ENCODE peak calls at places on chromosome 11, in six cellular contexts. A is type B pancreatic cell, X is mammary epithelial cell, D is WTC11, L is glutamatergic neuron, P is fibroblast of villous mesenchyme. E is an unnamed sample.

GRCh38 chr11:132402056-132402684 is 1031.8 kb downstream of the NTM start:
- DNase-seq in A (no peak), X (peak), D (peak), L (peak), P (no peak), E (peak)

GRCh38 chr11:2804701-2805387 is 80.7 kb downstream of the CDKN1C start:
- DNase-seq in A (peak), X (no peak), D (peak), L (peak), P (peak), E (no peak)

GRCh38 chr11:62124186-62125113 is 639 bp downstream of the INCENP start:
- DNase-seq in A (no peak), X (peak), D (no peak), L (peak), P (peak), E (peak)

GRCh38 chr11:130215531-130216220 is 56.1 kb downstream of the ST14 start:
- DNase-seq in A (peak), X (no peak), D (peak), L (no peak), P (no peak), E (no peak)

GRCh38 chr11:33635161-33635560 is 65.5 kb downstream of the C11orf91 start:
- DNase-seq in A (no peak), X (peak), D (no peak), L (no peak), P (peak), E (no peak)

GRCh38 chr11:93753241-93753640 is 11.8 kb downstream of the C11orf54 start:
- DNase-seq in A (no peak), X (no peak), D (no peak), L (no peak), P (no peak), E (no peak)

GRCh38 chr11:48064306-48064705 is 83.9 kb downstream of the PTPRJ start:
- DNase-seq in A (no peak), X (no peak), D (no peak), L (no peak), P (peak), E (no peak)

GRCh38 chr11:57146301-57146700 is 35.5 kb upstream of the LRRC55 start:
- DNase-seq in A (no peak), X (no peak), D (no peak), L (no peak), P (no peak), E (no peak)

GRCh38 chr11:47328449-47329390 is 23.8 kb downstream of the MYBPC3 start:
- DNase-seq in A (no peak), X (no peak), D (no peak), L (no peak), P (no peak), E (no peak)

GRCh38 chr11:110134120-110134519 is 40.9 kb downstream of the ZC3H12C start:
- DNase-seq in A (no peak), X (no peak), D (no peak), L (no peak), P (no peak), E (no peak)

DNA sequence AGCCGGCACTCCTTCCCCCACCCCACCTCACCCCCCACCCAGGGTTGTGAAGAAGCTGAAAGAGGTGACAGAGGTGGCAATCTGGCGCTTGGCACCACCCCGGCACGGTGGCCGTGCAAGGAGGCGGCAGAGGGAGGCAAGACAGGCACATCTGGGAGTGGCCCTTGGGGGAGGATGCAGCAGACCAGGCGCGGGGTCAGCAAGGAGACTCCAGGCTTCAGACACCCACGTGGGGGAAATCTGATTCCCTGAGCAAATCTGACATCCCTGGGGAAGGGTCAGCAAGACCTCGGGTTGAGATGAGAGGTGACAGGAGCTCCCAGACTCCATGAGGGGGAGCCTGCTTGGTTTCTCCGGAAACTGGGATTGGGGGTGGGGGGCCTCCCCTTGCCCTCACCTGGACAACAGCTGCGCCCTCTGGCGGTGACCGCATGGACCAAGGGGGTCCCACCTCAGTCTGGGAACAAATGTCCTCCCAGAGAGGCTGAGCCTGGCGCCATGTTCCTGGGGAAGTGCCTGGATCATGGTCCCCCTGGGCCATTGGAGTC is 4.0 kb upstream of the RCOR2 start:
- DNase-seq in A (no peak), X (no peak), D (peak), L (peak), P (no peak), E (peak)
- TF ChIP-seq CTCF in A (peak), X (no peak), D (peak), L (peak), P (peak), E (peak)

GRCh38 chr11:44760917-44761545 is 34.3 kb downstream of the TSPAN18 start:
- DNase-seq in A (no peak), X (peak), D (peak), L (no peak), P (peak), E (no peak)
- TF ChIP-seq CTCF in A (peak), X (no peak), D (peak), L (peak), P (no peak), E (peak)

GRCh38 chr11:36268337-36268931 is 20.8 kb downstream of the COMMD9 start:
- DNase-seq in A (no peak), X (no peak), D (no peak), L (no peak), P (no peak), E (no peak)

GRCh38 chr11:36265793-36266628 is 23.2 kb downstream of the COMMD9 start:
- DNase-seq in A (no peak), X (peak), D (peak), L (peak), P (peak), E (peak)

GRCh38 chr11:36266767-36267166 is 22.5 kb downstream of the COMMD9 start:
- DNase-seq in A (no peak), X (no peak), D (no peak), L (no peak), P (no peak), E (no peak)

GRCh38 chr11:36273110-36273509 is 16.1 kb downstream of the COMMD9 start:
- DNase-seq in A (no peak), X (no peak), D (no peak), L (no peak), P (no peak), E (no peak)

GRCh38 chr11:36271794-36272409 is 17.3 kb downstream of the COMMD9 start:
- DNase-seq in A (no peak), X (no peak), D (no peak), L (no peak), P (peak), E (no peak)
- TF ChIP-seq CTCF in A (no peak), X (no peak), D (no peak), L (no peak), P (no peak), E (no peak)

GRCh38 chr11:44978279-44978960 is 27.7 kb upstream of the TP53I11 start:
- DNase-seq in A (no peak), X (no peak), D (no peak), L (no peak), P (no peak), E (no peak)

GRCh38 chr11:44976576-44976975 is 25.9 kb upstream of the TP53I11 start:
- DNase-seq in A (no peak), X (no peak), D (no peak), L (no peak), P (no peak), E (no peak)

GRCh38 chr11:44978961-44979331 is 28.3 kb upstream of the TP53I11 start:
- DNase-seq in A (no peak), X (peak), D (no peak), L (no peak), P (no peak), E (no peak)

GRCh38 chr11:44979536-44980399 is 29.1 kb upstream of the TP53I11 start:
- DNase-seq in A (no peak), X (no peak), D (no peak), L (no peak), P (no peak), E (no peak)

DNA sequence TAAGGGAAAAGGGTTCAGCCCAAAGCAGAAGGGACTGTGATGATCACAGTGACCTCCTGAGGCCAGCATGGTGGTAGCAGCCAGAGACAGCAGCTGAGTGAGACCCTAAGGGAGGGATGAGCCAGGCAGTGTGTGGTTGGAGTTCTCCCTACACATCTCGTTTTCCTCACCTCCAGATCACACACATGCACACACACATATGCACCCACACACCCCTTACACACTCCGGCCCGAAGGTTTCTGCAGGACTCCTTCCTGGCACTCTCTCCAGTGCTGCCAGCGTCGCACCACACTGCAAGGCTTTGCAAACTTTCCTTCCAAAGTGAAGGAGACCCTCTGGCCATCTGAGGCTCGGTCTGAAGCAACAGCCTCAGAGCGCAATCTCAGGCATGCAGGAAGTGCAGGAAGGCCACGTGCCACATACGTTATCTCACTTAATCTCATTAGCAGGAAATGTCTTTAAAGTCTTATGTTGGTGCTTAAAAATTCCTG is 26.9 kb upstream of the TP53I11 start:
- DNase-seq in A (no peak), X (no peak), D (no peak), L (no peak), P (peak), E (no peak)
- TF ChIP-seq CTCF in A (peak), X (peak), D (no peak), L (no peak), P (peak), E (peak)

E was measured in nephron progenitor cell.